ENCODE peak calls at places on chromosomes 2 and 18, in nine cellular contexts. R is ovary, M is astrocyte of the spinal cord, F is coronary artery, S is activated T-cell treated with anti-CD3 and anti-CD28 coated beads for 1 hour, N is choroid plexus epithelial cell, Y is psoas muscle, X is epithelial cell of esophagus, G is pons. O is an unnamed sample.
A peak's percentile ranks its signal among the peaks of the same experiment; 100 is the strongest.

GRCh38 chr2:205053827-205054410 is 508.6 kb downstream of the PARD3B start:
- DNase-seq in G (no peak), R (no peak), M (no peak), F (no peak), Y (no peak), S (no peak), X (no peak), N (peak; percentile 44), O (no peak)

GRCh38 chr2:226906439-226906796 is 70.6 kb downstream of the RHBDD1 start:
- DNase-seq in S (no peak), F (no peak), N (no peak), Y (no peak), G (no peak), X (no peak), M (no peak), R (no peak), O (no peak)

GRCh38 chr2:195560209-195560907 is 96.7 kb upstream of the SLC39A10 start:
- DNase-seq in N (no peak), R (no peak), M (no peak), S (no peak), Y (no peak), G (no peak), F (no peak), X (no peak), O (no peak)

GRCh38 chr2:98099939-98100743 is 13.2 kb downstream of the VWA3B start:
- DNase-seq in X (no peak), N (no peak), G (no peak), S (no peak), F (no peak), Y (no peak), R (no peak), M (no peak), O (no peak)

GRCh38 chr18:14930576-14930975 is 182.6 kb downstream of the ANKRD30B start:
- DNase-seq in G (no peak), Y (no peak), X (no peak), R (no peak), M (no peak), N (no peak), S (no peak), F (peak; percentile 16), O (no peak)

GRCh38 chr2:45651415-45652089 is at the start of gene PRKCE:
- DNase-seq in G (peak; percentile 27), X (peak; percentile 29), Y (peak; percentile 81), M (peak; percentile 29), N (peak; percentile 18), R (peak; percentile 83), F (peak; percentile 86), S (peak; percentile 50), O (no peak)

GRCh38 chr2:99354060-99354459 is 16.9 kb downstream of the EIF5B start:
- DNase-seq in N (peak; percentile 11), Y (no peak), F (no peak), G (no peak), X (no peak), R (no peak), M (no peak), S (no peak), O (no peak)

GRCh38 chr2:67612576-67612981 is 215.4 kb downstream of the ETAA1 start:
- DNase-seq in Y (no peak), N (peak; percentile 76), M (no peak), F (no peak), S (no peak), G (no peak), X (no peak), R (no peak), O (no peak)

GRCh38 chr2:241137276-241138190 is 11.7 kb downstream of the PASK start:
- DNase-seq in Y (no peak), S (no peak), F (no peak), G (no peak), M (no peak), R (peak; percentile 43), N (no peak), X (no peak), O (no peak)

GRCh38 chr18:62505669-62506494 is 16.9 kb upstream of the ZCCHC2 start:
- DNase-seq in S (peak; percentile 17), X (no peak), N (peak; percentile 45), F (no peak), M (no peak), Y (no peak), G (peak; percentile 33), R (no peak), O (peak; percentile 43)

GRCh38 chr2:144515694-144516416 is 4.1 kb downstream of the ZEB2 start:
- DNase-seq in S (no peak), X (no peak), R (peak; percentile 79), F (no peak), Y (peak; percentile 50), N (peak; percentile 78), M (peak; percentile 61), G (peak; percentile 59), O (peak; percentile 16)

GRCh38 chr2:154402138-154402714 is 296.3 kb upstream of the KCNJ3 start:
- DNase-seq in N (peak; percentile 11), F (no peak), M (peak; percentile 33), R (no peak), S (no peak), Y (no peak), X (peak; percentile 50), G (peak; percentile 50), O (peak; percentile 28)

GRCh38 chr18:24014986-24015896 is 687 bp downstream of the TTC39C start:
- DNase-seq in S (peak; percentile 40), G (no peak), X (peak; percentile 61), R (peak; percentile 68), F (peak; percentile 79), M (peak; percentile 44), Y (peak; percentile 51), N (peak; percentile 59), O (peak; percentile 27)

GRCh38 chr2:58098254-58099096 is 51.9 kb downstream of the VRK2 start:
- DNase-seq in S (no peak), M (peak; percentile 36), N (peak; percentile 76), Y (no peak), F (no peak), G (no peak), R (no peak), X (peak; percentile 84), O (peak; percentile 37)

GRCh38 chr2:75277111-75277510 is 77.8 kb upstream of the TACR1 start:
- DNase-seq in Y (no peak), R (no peak), N (peak; percentile 33), S (no peak), M (peak; percentile 54), F (no peak), X (peak; percentile 67), G (no peak), O (peak; percentile 78)

GRCh38 chr18:28208712-28209265 is 31.9 kb upstream of the CDH2 start:
- DNase-seq in Y (no peak), R (no peak), S (no peak), X (no peak), F (no peak), N (no peak), G (no peak), M (no peak), O (no peak)

GRCh38 chr2:23789012-23789411 is 137.9 kb downstream of the ATAD2B start:
- DNase-seq in R (no peak), N (no peak), F (no peak), G (no peak), S (no peak), Y (no peak), M (no peak), X (peak; percentile 72), O (peak; percentile 26)

O was measured in HT1080.